ENCODE peak calls at places on chromosomes 6 and 20, in seven cellular contexts. One of them, this sample, is unnamed.

GRCh38 chr6:109460161-109460830 is 4.7 kb upstream of the MICAL1 start:
- DNase-seq in H1: no peak
- DNase-seq in mesendoderm: no peak
- DNase-seq in IMR-90: no peak
- DNase-seq in mesenchymal stem cell: peak
- DNase-seq in neuronal stem cell: no peak
- DNase-seq in H9: no peak
- DNase-seq in this sample: no peak

GRCh38 chr20:57465486-57465885 is 59.5 kb downstream of the CTCFL start:
- DNase-seq in H1: no peak
- DNase-seq in mesendoderm: no peak
- DNase-seq in IMR-90: no peak
- DNase-seq in mesenchymal stem cell: no peak
- DNase-seq in neuronal stem cell: no peak
- DNase-seq in H9: no peak
- DNase-seq in this sample: no peak

GRCh38 chr20:4800131-4800530 is 78.4 kb downstream of the PRND start:
- DNase-seq in H1: no peak
- DNase-seq in mesendoderm: no peak
- DNase-seq in IMR-90: no peak
- DNase-seq in mesenchymal stem cell: no peak
- DNase-seq in neuronal stem cell: no peak
- DNase-seq in H9: no peak
- DNase-seq in this sample: no peak

GRCh38 chr6:24691550-24691949 is 24.7 kb downstream of the ACOT13 start:
- DNase-seq in H1: no peak
- DNase-seq in mesendoderm: no peak
- DNase-seq in IMR-90: no peak
- DNase-seq in mesenchymal stem cell: no peak
- DNase-seq in neuronal stem cell: no peak
- DNase-seq in H9: no peak
- DNase-seq in this sample: no peak

GRCh38 chr6:139436521-139437348 is 62.3 kb upstream of the CITED2 start:
- DNase-seq in H1: no peak
- DNase-seq in mesendoderm: no peak
- DNase-seq in IMR-90: no peak
- DNase-seq in mesenchymal stem cell: no peak
- DNase-seq in neuronal stem cell: no peak
- DNase-seq in H9: no peak
- DNase-seq in this sample: peak

GRCh38 chr6:3913077-3913957 is 64.1 kb downstream of the FAM50B start:
- DNase-seq in H1: no peak
- DNase-seq in mesendoderm: peak
- DNase-seq in IMR-90: peak
- DNase-seq in mesenchymal stem cell: peak
- DNase-seq in neuronal stem cell: no peak
- DNase-seq in H9: no peak
- DNase-seq in this sample: no peak

GRCh38 chr6:127118505-127119360 is at the start of gene RSPO3:
- DNase-seq in H1: no peak
- DNase-seq in mesendoderm: peak
- DNase-seq in IMR-90: peak
- DNase-seq in mesenchymal stem cell: peak
- DNase-seq in neuronal stem cell: peak
- DNase-seq in H9: peak
- DNase-seq in this sample: no peak

GRCh38 chr20:43983904-43984361 is 69.3 kb downstream of the TOX2 start:
- DNase-seq in H1: no peak
- DNase-seq in mesendoderm: no peak
- DNase-seq in IMR-90: no peak
- DNase-seq in mesenchymal stem cell: no peak
- DNase-seq in neuronal stem cell: no peak
- DNase-seq in H9: no peak
- DNase-seq in this sample: no peak

GRCh38 chr20:38143646-38144554 is 21.2 kb downstream of the TGM2 start:
- DNase-seq in H1: no peak
- DNase-seq in mesendoderm: no peak
- DNase-seq in IMR-90: peak
- DNase-seq in mesenchymal stem cell: peak
- DNase-seq in neuronal stem cell: no peak
- DNase-seq in H9: no peak
- DNase-seq in this sample: peak

GRCh38 chr6:162230147-162230752 is 497.3 kb downstream of the PRKN start:
- DNase-seq in H1: no peak
- DNase-seq in mesendoderm: no peak
- DNase-seq in IMR-90: no peak
- DNase-seq in mesenchymal stem cell: no peak
- DNase-seq in neuronal stem cell: no peak
- DNase-seq in H9: no peak
- DNase-seq in this sample: no peak

GRCh38 chr20:4730782-4731181 is 9.1 kb downstream of the PRND start:
- DNase-seq in H1: no peak
- DNase-seq in mesendoderm: peak
- DNase-seq in IMR-90: peak
- DNase-seq in mesenchymal stem cell: peak
- DNase-seq in neuronal stem cell: no peak
- DNase-seq in H9: no peak
- DNase-seq in this sample: no peak

GRCh38 chr6:52087498-52087999 is at the start of gene PKHD1:
- DNase-seq in H1: no peak
- DNase-seq in mesendoderm: peak
- DNase-seq in IMR-90: peak
- DNase-seq in mesenchymal stem cell: no peak
- DNase-seq in neuronal stem cell: no peak
- DNase-seq in H9: no peak
- DNase-seq in this sample: peak

GRCh38 chr20:62245911-62246280 is 7.6 kb downstream of the OSBPL2 start:
- DNase-seq in H1: no peak
- DNase-seq in mesendoderm: no peak
- DNase-seq in IMR-90: no peak
- DNase-seq in mesenchymal stem cell: no peak
- DNase-seq in neuronal stem cell: no peak
- DNase-seq in H9: no peak
- DNase-seq in this sample: no peak

GRCh38 chr6:15663057-15663638 is 320 bp upstream of the DTNBP1 start:
- DNase-seq in H1: no peak
- DNase-seq in mesendoderm: peak
- DNase-seq in IMR-90: peak
- DNase-seq in mesenchymal stem cell: peak
- DNase-seq in neuronal stem cell: no peak
- DNase-seq in H9: no peak
- DNase-seq in this sample: peak

GRCh38 chr6:37024665-37025337 is 19.3 kb downstream of the FGD2 start:
- DNase-seq in H1: no peak
- DNase-seq in mesendoderm: no peak
- DNase-seq in IMR-90: peak
- DNase-seq in mesenchymal stem cell: no peak
- DNase-seq in neuronal stem cell: no peak
- DNase-seq in H9: no peak
- DNase-seq in this sample: no peak

GRCh38 chr6:41938590-41938989 is 3.0 kb downstream of the CCND3 start:
- DNase-seq in H1: no peak
- DNase-seq in mesendoderm: no peak
- DNase-seq in IMR-90: no peak
- DNase-seq in mesenchymal stem cell: no peak
- DNase-seq in neuronal stem cell: no peak
- DNase-seq in H9: no peak
- DNase-seq in this sample: no peak
- H3K23ac ChIP-seq in H1: no peak
- H3K23ac ChIP-seq in mesendoderm: peak
- H3K23ac ChIP-seq in IMR-90: peak
- H3K23ac ChIP-seq in mesenchymal stem cell: no peak
- H3K23ac ChIP-seq in neuronal stem cell: peak
- H3K23ac ChIP-seq in H9: no peak
- H3K23ac ChIP-seq in this sample: no peak

GRCh38 chr6:107641500-107641931 is 151.6 kb downstream of the SOBP start:
- DNase-seq in H1: no peak
- DNase-seq in mesendoderm: no peak
- DNase-seq in IMR-90: no peak
- DNase-seq in mesenchymal stem cell: no peak
- DNase-seq in neuronal stem cell: no peak
- DNase-seq in H9: no peak
- DNase-seq in this sample: no peak

GRCh38 chr6:107645740-107646139 is 155.8 kb downstream of the SOBP start:
- DNase-seq in H1: no peak
- DNase-seq in mesendoderm: no peak
- DNase-seq in IMR-90: no peak
- DNase-seq in mesenchymal stem cell: no peak
- DNase-seq in neuronal stem cell: no peak
- DNase-seq in H9: no peak
- DNase-seq in this sample: peak

GRCh38 chr6:107646176-107646575 is 156.3 kb downstream of the SOBP start:
- DNase-seq in H1: no peak
- DNase-seq in mesendoderm: no peak
- DNase-seq in IMR-90: no peak
- DNase-seq in mesenchymal stem cell: peak
- DNase-seq in neuronal stem cell: no peak
- DNase-seq in H9: no peak
- DNase-seq in this sample: peak

GRCh38 chr6:107644513-107644912 is 154.6 kb downstream of the SOBP start:
- DNase-seq in H1: no peak
- DNase-seq in mesendoderm: no peak
- DNase-seq in IMR-90: no peak
- DNase-seq in mesenchymal stem cell: no peak
- DNase-seq in neuronal stem cell: no peak
- DNase-seq in H9: no peak
- DNase-seq in this sample: peak

GRCh38 chr6:107642348-107643347 is 152.7 kb downstream of the SOBP start:
- DNase-seq in H1: no peak
- DNase-seq in mesendoderm: no peak
- DNase-seq in IMR-90: no peak
- DNase-seq in mesenchymal stem cell: no peak
- DNase-seq in neuronal stem cell: no peak
- DNase-seq in H9: no peak
- DNase-seq in this sample: no peak
- H3K23ac ChIP-seq in H1: no peak
- H3K23ac ChIP-seq in mesendoderm: no peak
- H3K23ac ChIP-seq in IMR-90: no peak
- H3K23ac ChIP-seq in mesenchymal stem cell: no peak
- H3K23ac ChIP-seq in neuronal stem cell: no peak
- H3K23ac ChIP-seq in H9: no peak
- H3K23ac ChIP-seq in this sample: no peak

GRCh38 chr20:33578510-33578909 is 83.6 kb upstream of the C20orf144 start:
- DNase-seq in H1: no peak
- DNase-seq in mesendoderm: no peak
- DNase-seq in IMR-90: peak
- DNase-seq in mesenchymal stem cell: no peak
- DNase-seq in neuronal stem cell: no peak
- DNase-seq in H9: no peak
- DNase-seq in this sample: no peak
- H3K23ac ChIP-seq in H1: no peak
- H3K23ac ChIP-seq in mesendoderm: no peak
- H3K23ac ChIP-seq in IMR-90: no peak
- H3K23ac ChIP-seq in mesenchymal stem cell: no peak
- H3K23ac ChIP-seq in neuronal stem cell: no peak
- H3K23ac ChIP-seq in H9: no peak
- H3K23ac ChIP-seq in this sample: no peak

GRCh38 chr6:117559299-117559698 is 43.0 kb downstream of the GOPC start:
- DNase-seq in H1: no peak
- DNase-seq in mesendoderm: no peak
- DNase-seq in IMR-90: no peak
- DNase-seq in mesenchymal stem cell: no peak
- DNase-seq in neuronal stem cell: no peak
- DNase-seq in H9: no peak
- DNase-seq in this sample: no peak

GRCh38 chr6:117557951-117558350 is 44.4 kb downstream of the GOPC start:
- DNase-seq in H1: no peak
- DNase-seq in mesendoderm: no peak
- DNase-seq in IMR-90: no peak
- DNase-seq in mesenchymal stem cell: no peak
- DNase-seq in neuronal stem cell: no peak
- DNase-seq in H9: no peak
- DNase-seq in this sample: no peak

GRCh38 chr6:117555262-117555849 is 47.0 kb downstream of the GOPC start:
- DNase-seq in H1: no peak
- DNase-seq in mesendoderm: peak
- DNase-seq in IMR-90: no peak
- DNase-seq in mesenchymal stem cell: no peak
- DNase-seq in neuronal stem cell: no peak
- DNase-seq in H9: no peak
- DNase-seq in this sample: no peak

GRCh38 chr6:117558818-117559217 is 43.5 kb downstream of the GOPC start:
- DNase-seq in H1: no peak
- DNase-seq in mesendoderm: no peak
- DNase-seq in IMR-90: no peak
- DNase-seq in mesenchymal stem cell: no peak
- DNase-seq in neuronal stem cell: no peak
- DNase-seq in H9: no peak
- DNase-seq in this sample: no peak

GRCh38 chr6:117555882-117556498 is 46.3 kb downstream of the GOPC start:
- DNase-seq in H1: no peak
- DNase-seq in mesendoderm: no peak
- DNase-seq in IMR-90: peak
- DNase-seq in mesenchymal stem cell: peak
- DNase-seq in neuronal stem cell: no peak
- DNase-seq in H9: no peak
- DNase-seq in this sample: peak
- H3K23ac ChIP-seq in H1: no peak
- H3K23ac ChIP-seq in mesendoderm: no peak
- H3K23ac ChIP-seq in IMR-90: no peak
- H3K23ac ChIP-seq in mesenchymal stem cell: no peak
- H3K23ac ChIP-seq in neuronal stem cell: no peak
- H3K23ac ChIP-seq in H9: no peak
- H3K23ac ChIP-seq in this sample: no peak

GRCh38 chr6:167824591-167825041 is 2.1 kb upstream of the AFDN start:
- DNase-seq in H1: no peak
- DNase-seq in mesendoderm: no peak
- DNase-seq in IMR-90: peak
- DNase-seq in mesenchymal stem cell: no peak
- DNase-seq in neuronal stem cell: no peak
- DNase-seq in H9: no peak
- DNase-seq in this sample: peak
- H3K23ac ChIP-seq in H1: no peak
- H3K23ac ChIP-seq in mesendoderm: no peak
- H3K23ac ChIP-seq in IMR-90: no peak
- H3K23ac ChIP-seq in mesenchymal stem cell: no peak
- H3K23ac ChIP-seq in neuronal stem cell: no peak
- H3K23ac ChIP-seq in H9: no peak
- H3K23ac ChIP-seq in this sample: no peak

GRCh38 chr6:64186562-64186961 is 551.0 kb downstream of the PHF3 start:
- DNase-seq in H1: no peak
- DNase-seq in mesendoderm: no peak
- DNase-seq in IMR-90: no peak
- DNase-seq in mesenchymal stem cell: no peak
- DNase-seq in neuronal stem cell: no peak
- DNase-seq in H9: no peak
- DNase-seq in this sample: no peak
- H3K23ac ChIP-seq in H1: no peak
- H3K23ac ChIP-seq in mesendoderm: no peak
- H3K23ac ChIP-seq in IMR-90: no peak
- H3K23ac ChIP-seq in mesenchymal stem cell: no peak
- H3K23ac ChIP-seq in neuronal stem cell: no peak
- H3K23ac ChIP-seq in H9: no peak
- H3K23ac ChIP-seq in this sample: no peak

GRCh38 chr6:143708889-143709288 is 31.1 kb downstream of the PHACTR2 start:
- DNase-seq in H1: no peak
- DNase-seq in mesendoderm: no peak
- DNase-seq in IMR-90: no peak
- DNase-seq in mesenchymal stem cell: no peak
- DNase-seq in neuronal stem cell: no peak
- DNase-seq in H9: no peak
- DNase-seq in this sample: no peak
- H3K23ac ChIP-seq in H1: no peak
- H3K23ac ChIP-seq in mesendoderm: no peak
- H3K23ac ChIP-seq in IMR-90: no peak
- H3K23ac ChIP-seq in mesenchymal stem cell: no peak
- H3K23ac ChIP-seq in neuronal stem cell: no peak
- H3K23ac ChIP-seq in H9: no peak
- H3K23ac ChIP-seq in this sample: no peak

This sample was measured in trophoblast cell.